ENCODE peak calls at places on chromosomes 2 and 18, in five cellular contexts. One of them, this sample, is unnamed.

GRCh38 chr18:12278765-12279682 is 24.9 kb downstream of the CIDEA start:
- DNase-seq in AG08395: peak
- DNase-seq in foreskin fibroblast: peak
- DNase-seq in NCI-H1436: no peak
- DNase-seq in nucleus accumbens: peak
- DNase-seq in this sample: no peak

GRCh38 chr18:41940506-41941215 is 14.4 kb upstream of the PIK3C3 start:
- DNase-seq in AG08395: peak
- DNase-seq in foreskin fibroblast: peak
- DNase-seq in NCI-H1436: no peak
- DNase-seq in nucleus accumbens: no peak
- DNase-seq in this sample: no peak

GRCh38 chr2:8525582-8526402 is 156.1 kb upstream of the ID2 start:
- DNase-seq in AG08395: no peak
- DNase-seq in foreskin fibroblast: no peak
- DNase-seq in NCI-H1436: peak
- DNase-seq in nucleus accumbens: peak
- DNase-seq in this sample: peak

GRCh38 chr2:10303634-10304378 is 1.1 kb downstream of the HPCAL1 start:
- DNase-seq in AG08395: peak
- DNase-seq in foreskin fibroblast: peak
- DNase-seq in NCI-H1436: no peak
- DNase-seq in nucleus accumbens: no peak
- DNase-seq in this sample: no peak

GRCh38 chr2:28233070-28233718 is 159.5 kb upstream of the FOSL2 start:
- DNase-seq in AG08395: peak
- DNase-seq in foreskin fibroblast: peak
- DNase-seq in NCI-H1436: no peak
- DNase-seq in nucleus accumbens: no peak
- DNase-seq in this sample: peak

GRCh38 chr2:30362468-30363081 is 84.5 kb upstream of the LCLAT1 start:
- DNase-seq in AG08395: peak
- DNase-seq in foreskin fibroblast: no peak
- DNase-seq in NCI-H1436: no peak
- DNase-seq in nucleus accumbens: no peak
- DNase-seq in this sample: no peak

GRCh38 chr2:63898839-63899238 is 57.1 kb downstream of the UGP2 start:
- DNase-seq in AG08395: no peak
- DNase-seq in foreskin fibroblast: no peak
- DNase-seq in NCI-H1436: no peak
- DNase-seq in nucleus accumbens: no peak
- DNase-seq in this sample: no peak

GRCh38 chr2:23636412-23636811 is 251.4 kb downstream of the KLHL29 start:
- DNase-seq in AG08395: no peak
- DNase-seq in foreskin fibroblast: no peak
- DNase-seq in NCI-H1436: no peak
- DNase-seq in nucleus accumbens: no peak
- DNase-seq in this sample: no peak

GRCh38 chr2:18232731-18233438 is 327.6 kb downstream of the RDH14 start:
- DNase-seq in AG08395: no peak
- DNase-seq in foreskin fibroblast: peak
- DNase-seq in NCI-H1436: no peak
- DNase-seq in nucleus accumbens: no peak
- DNase-seq in this sample: no peak

GRCh38 chr18:48819276-48819675 is 131.5 kb downstream of the SMAD7 start:
- DNase-seq in AG08395: no peak
- DNase-seq in foreskin fibroblast: no peak
- DNase-seq in NCI-H1436: no peak
- DNase-seq in nucleus accumbens: no peak
- DNase-seq in this sample: no peak

GRCh38 chr2:69634197-69634821 is 9.2 kb downstream of the AAK1 start:
- DNase-seq in AG08395: no peak
- DNase-seq in foreskin fibroblast: no peak
- DNase-seq in NCI-H1436: no peak
- DNase-seq in nucleus accumbens: no peak
- DNase-seq in this sample: no peak

GRCh38 chr2:96315400-96316071 is 9.6 kb upstream of the ITPRIPL1 start:
- DNase-seq in AG08395: peak
- DNase-seq in foreskin fibroblast: peak
- DNase-seq in NCI-H1436: no peak
- DNase-seq in nucleus accumbens: no peak
- DNase-seq in this sample: no peak

GRCh38 chr2:119491776-119492525 is 32.3 kb downstream of the SCTR start:
- DNase-seq in AG08395: peak
- DNase-seq in foreskin fibroblast: peak
- DNase-seq in NCI-H1436: no peak
- DNase-seq in nucleus accumbens: no peak
- DNase-seq in this sample: no peak

GRCh38 chr2:42721898-42722297 is 42.0 kb downstream of the OXER1 start:
- DNase-seq in AG08395: no peak
- DNase-seq in foreskin fibroblast: no peak
- DNase-seq in NCI-H1436: no peak
- DNase-seq in nucleus accumbens: no peak
- DNase-seq in this sample: no peak

GRCh38 chr2:116510117-116510671 is 1304.3 kb upstream of the DDX18 start:
- DNase-seq in AG08395: no peak
- DNase-seq in foreskin fibroblast: no peak
- DNase-seq in NCI-H1436: peak
- DNase-seq in nucleus accumbens: no peak
- DNase-seq in this sample: peak

GRCh38 chr2:107737764-107738163 is 88.9 kb upstream of the RGPD4 start:
- DNase-seq in AG08395: no peak
- DNase-seq in foreskin fibroblast: no peak
- DNase-seq in NCI-H1436: no peak
- DNase-seq in nucleus accumbens: no peak
- DNase-seq in this sample: no peak

GRCh38 chr2:38146917-38147307 is 71.0 kb upstream of the CYP1B1 start:
- DNase-seq in AG08395: peak
- DNase-seq in foreskin fibroblast: peak
- DNase-seq in NCI-H1436: no peak
- DNase-seq in nucleus accumbens: no peak
- DNase-seq in this sample: no peak

GRCh38 chr2:227872676-227873075 is 1.2 kb downstream of the DAW1 start:
- DNase-seq in AG08395: no peak
- DNase-seq in foreskin fibroblast: no peak
- DNase-seq in NCI-H1436: no peak
- DNase-seq in nucleus accumbens: no peak
- DNase-seq in this sample: no peak

GRCh38 chr2:8882094-8882493 is 44.7 kb upstream of the KIDINS220 start:
- DNase-seq in AG08395: peak
- DNase-seq in foreskin fibroblast: peak
- DNase-seq in NCI-H1436: no peak
- DNase-seq in nucleus accumbens: no peak
- DNase-seq in this sample: no peak

GRCh38 chr2:128565441-128565840 is 246.8 kb upstream of the HS6ST1 start:
- DNase-seq in AG08395: no peak
- DNase-seq in foreskin fibroblast: no peak
- DNase-seq in NCI-H1436: no peak
- DNase-seq in nucleus accumbens: no peak
- DNase-seq in this sample: no peak

GRCh38 chr2:86704482-86704971 is 15.6 kb upstream of the RMND5A start:
- DNase-seq in AG08395: peak
- DNase-seq in foreskin fibroblast: peak
- DNase-seq in NCI-H1436: no peak
- DNase-seq in nucleus accumbens: no peak
- DNase-seq in this sample: no peak

GRCh38 chr2:222423632-222424280 is 587 bp upstream of the SGPP2 start:
- DNase-seq in AG08395: no peak
- DNase-seq in foreskin fibroblast: no peak
- DNase-seq in NCI-H1436: no peak
- DNase-seq in nucleus accumbens: no peak
- DNase-seq in this sample: no peak

GRCh38 chr2:51846796-51847195 is 814.9 kb upstream of the NRXN1 start:
- DNase-seq in AG08395: no peak
- DNase-seq in foreskin fibroblast: peak
- DNase-seq in NCI-H1436: no peak
- DNase-seq in nucleus accumbens: no peak
- DNase-seq in this sample: no peak

GRCh38 chr18:61714421-61714820 is 178.4 kb downstream of the RNF152 start:
- DNase-seq in AG08395: no peak
- DNase-seq in foreskin fibroblast: no peak
- DNase-seq in NCI-H1436: no peak
- DNase-seq in nucleus accumbens: no peak
- DNase-seq in this sample: no peak

GRCh38 chr2:201396595-201396994 is 39.5 kb upstream of the FLACC1 start:
- DNase-seq in AG08395: no peak
- DNase-seq in foreskin fibroblast: no peak
- DNase-seq in NCI-H1436: no peak
- DNase-seq in nucleus accumbens: no peak
- DNase-seq in this sample: no peak

GRCh38 chr2:71602581-71602980 is 149.2 kb downstream of the DYSF start:
- DNase-seq in AG08395: no peak
- DNase-seq in foreskin fibroblast: no peak
- DNase-seq in NCI-H1436: no peak
- DNase-seq in nucleus accumbens: no peak
- DNase-seq in this sample: no peak

GRCh38 chr2:191038241-191038725 is 24.3 kb upstream of the STAT1 start:
- DNase-seq in AG08395: peak
- DNase-seq in foreskin fibroblast: peak
- DNase-seq in NCI-H1436: no peak
- DNase-seq in nucleus accumbens: no peak
- DNase-seq in this sample: no peak

GRCh38 chr2:49306925-49307324 is 152.6 kb upstream of the FSHR start:
- DNase-seq in AG08395: no peak
- DNase-seq in foreskin fibroblast: peak
- DNase-seq in NCI-H1436: no peak
- DNase-seq in nucleus accumbens: no peak
- DNase-seq in this sample: peak

GRCh38 chr2:150426315-150426714 is 61.2 kb downstream of the RND3 start:
- DNase-seq in AG08395: no peak
- DNase-seq in foreskin fibroblast: no peak
- DNase-seq in NCI-H1436: no peak
- DNase-seq in nucleus accumbens: no peak
- DNase-seq in this sample: no peak

GRCh38 chr18:22455425-22456150 is 37.9 kb upstream of the CTAGE1 start:
- DNase-seq in AG08395: no peak
- DNase-seq in foreskin fibroblast: no peak
- DNase-seq in NCI-H1436: no peak
- DNase-seq in nucleus accumbens: no peak
- DNase-seq in this sample: no peak

GRCh38 chr2:161070693-161071479 is 89.3 kb upstream of the TANK start:
- DNase-seq in AG08395: no peak
- DNase-seq in foreskin fibroblast: no peak
- DNase-seq in NCI-H1436: no peak
- DNase-seq in nucleus accumbens: no peak
- DNase-seq in this sample: no peak

GRCh38 chr18:77065221-77065981 is 67.2 kb downstream of the MBP start:
- DNase-seq in AG08395: peak
- DNase-seq in foreskin fibroblast: peak
- DNase-seq in NCI-H1436: no peak
- DNase-seq in nucleus accumbens: no peak
- DNase-seq in this sample: no peak

GRCh38 chr2:135997380-135997779 is 12.0 kb upstream of the DARS1 start:
- DNase-seq in AG08395: no peak
- DNase-seq in foreskin fibroblast: no peak
- DNase-seq in NCI-H1436: peak
- DNase-seq in nucleus accumbens: peak
- DNase-seq in this sample: no peak

GRCh38 chr18:48358868-48359267 is 50.3 kb downstream of the ZBTB7C start:
- DNase-seq in AG08395: no peak
- DNase-seq in foreskin fibroblast: no peak
- DNase-seq in NCI-H1436: no peak
- DNase-seq in nucleus accumbens: no peak
- DNase-seq in this sample: no peak